ENCODE peak calls at places on chromosomes 11 and 22, in five cellular contexts. One of them, this sample, is unnamed.

GRCh38 chr11:8814209-8814922 is 96.6 kb upstream of the AKIP1 start:
- DNase-seq in NCI-H1092: no peak
- DNase-seq in activated T-cell treated with anti-CD3 and anti-CD28 coated beads, Interleukin-2, amount 50 U/mL, for 72 hours: no peak
- DNase-seq in activated CD8-positive, alpha-beta memory T cell treated with anti-CD3 and anti-CD28 coated beads, Interleukin-2, amount 50 U/mL, for 48 hours: no peak
- DNase-seq in T-helper 1 cell: no peak
- DNase-seq in this sample: peak

GRCh38 chr11:128164090-128164741 is 423.1 kb downstream of the ETS1 start:
- DNase-seq in NCI-H1092: no peak
- DNase-seq in activated T-cell treated with anti-CD3 and anti-CD28 coated beads, Interleukin-2, amount 50 U/mL, for 72 hours: no peak
- DNase-seq in activated CD8-positive, alpha-beta memory T cell treated with anti-CD3 and anti-CD28 coated beads, Interleukin-2, amount 50 U/mL, for 48 hours: no peak
- DNase-seq in T-helper 1 cell: no peak
- DNase-seq in this sample: no peak

GRCh38 chr11:77208535-77208934 is 80.5 kb downstream of the MYO7A start:
- DNase-seq in NCI-H1092: no peak
- DNase-seq in activated T-cell treated with anti-CD3 and anti-CD28 coated beads, Interleukin-2, amount 50 U/mL, for 72 hours: no peak
- DNase-seq in activated CD8-positive, alpha-beta memory T cell treated with anti-CD3 and anti-CD28 coated beads, Interleukin-2, amount 50 U/mL, for 48 hours: no peak
- DNase-seq in T-helper 1 cell: no peak
- DNase-seq in this sample: no peak

GRCh38 chr11:96335389-96335788 is 7.6 kb downstream of the MAML2 start:
- DNase-seq in NCI-H1092: no peak
- DNase-seq in activated T-cell treated with anti-CD3 and anti-CD28 coated beads, Interleukin-2, amount 50 U/mL, for 72 hours: no peak
- DNase-seq in activated CD8-positive, alpha-beta memory T cell treated with anti-CD3 and anti-CD28 coated beads, Interleukin-2, amount 50 U/mL, for 48 hours: no peak
- DNase-seq in T-helper 1 cell: no peak
- DNase-seq in this sample: no peak

GRCh38 chr22:35154937-35155387 is 89.0 kb downstream of the ISX start:
- DNase-seq in NCI-H1092: peak
- DNase-seq in activated T-cell treated with anti-CD3 and anti-CD28 coated beads, Interleukin-2, amount 50 U/mL, for 72 hours: peak
- DNase-seq in activated CD8-positive, alpha-beta memory T cell treated with anti-CD3 and anti-CD28 coated beads, Interleukin-2, amount 50 U/mL, for 48 hours: peak
- DNase-seq in T-helper 1 cell: no peak
- DNase-seq in this sample: peak

GRCh38 chr11:34890812-34891211 is 25.4 kb downstream of the APIP start:
- DNase-seq in NCI-H1092: no peak
- DNase-seq in activated T-cell treated with anti-CD3 and anti-CD28 coated beads, Interleukin-2, amount 50 U/mL, for 72 hours: no peak
- DNase-seq in activated CD8-positive, alpha-beta memory T cell treated with anti-CD3 and anti-CD28 coated beads, Interleukin-2, amount 50 U/mL, for 48 hours: no peak
- DNase-seq in T-helper 1 cell: no peak
- DNase-seq in this sample: peak

GRCh38 chr11:8387693-8388092 is 124.0 kb upstream of the LMO1 start:
- DNase-seq in NCI-H1092: no peak
- DNase-seq in activated T-cell treated with anti-CD3 and anti-CD28 coated beads, Interleukin-2, amount 50 U/mL, for 72 hours: no peak
- DNase-seq in activated CD8-positive, alpha-beta memory T cell treated with anti-CD3 and anti-CD28 coated beads, Interleukin-2, amount 50 U/mL, for 48 hours: no peak
- DNase-seq in T-helper 1 cell: no peak
- DNase-seq in this sample: no peak

GRCh38 chr22:22932512-22932941 is 44.9 kb downstream of the IGLL5 start:
- DNase-seq in NCI-H1092: no peak
- DNase-seq in activated T-cell treated with anti-CD3 and anti-CD28 coated beads, Interleukin-2, amount 50 U/mL, for 72 hours: no peak
- DNase-seq in activated CD8-positive, alpha-beta memory T cell treated with anti-CD3 and anti-CD28 coated beads, Interleukin-2, amount 50 U/mL, for 48 hours: no peak
- DNase-seq in T-helper 1 cell: no peak
- DNase-seq in this sample: no peak

GRCh38 chr11:103170865-103171264 is 61.6 kb downstream of the DYNC2H1 start:
- DNase-seq in NCI-H1092: no peak
- DNase-seq in activated T-cell treated with anti-CD3 and anti-CD28 coated beads, Interleukin-2, amount 50 U/mL, for 72 hours: no peak
- DNase-seq in activated CD8-positive, alpha-beta memory T cell treated with anti-CD3 and anti-CD28 coated beads, Interleukin-2, amount 50 U/mL, for 48 hours: no peak
- DNase-seq in T-helper 1 cell: no peak
- DNase-seq in this sample: no peak

GRCh38 chr11:130831506-130832385 is 84.5 kb downstream of the SNX19 start:
- DNase-seq in NCI-H1092: no peak
- DNase-seq in activated T-cell treated with anti-CD3 and anti-CD28 coated beads, Interleukin-2, amount 50 U/mL, for 72 hours: peak
- DNase-seq in activated CD8-positive, alpha-beta memory T cell treated with anti-CD3 and anti-CD28 coated beads, Interleukin-2, amount 50 U/mL, for 48 hours: no peak
- DNase-seq in T-helper 1 cell: no peak
- DNase-seq in this sample: peak

GRCh38 chr22:50739894-50740293 is 1.9 kb downstream of the ACR start:
- DNase-seq in NCI-H1092: no peak
- DNase-seq in activated T-cell treated with anti-CD3 and anti-CD28 coated beads, Interleukin-2, amount 50 U/mL, for 72 hours: no peak
- DNase-seq in activated CD8-positive, alpha-beta memory T cell treated with anti-CD3 and anti-CD28 coated beads, Interleukin-2, amount 50 U/mL, for 48 hours: peak
- DNase-seq in T-helper 1 cell: no peak
- DNase-seq in this sample: no peak

GRCh38 chr11:128701086-128701485 is 7.2 kb downstream of the FLI1 start:
- DNase-seq in NCI-H1092: no peak
- DNase-seq in activated T-cell treated with anti-CD3 and anti-CD28 coated beads, Interleukin-2, amount 50 U/mL, for 72 hours: no peak
- DNase-seq in activated CD8-positive, alpha-beta memory T cell treated with anti-CD3 and anti-CD28 coated beads, Interleukin-2, amount 50 U/mL, for 48 hours: no peak
- DNase-seq in T-helper 1 cell: no peak
- DNase-seq in this sample: no peak

GRCh38 chr11:78216571-78217287 is 28.0 kb downstream of the USP35 start:
- DNase-seq in NCI-H1092: no peak
- DNase-seq in activated T-cell treated with anti-CD3 and anti-CD28 coated beads, Interleukin-2, amount 50 U/mL, for 72 hours: no peak
- DNase-seq in activated CD8-positive, alpha-beta memory T cell treated with anti-CD3 and anti-CD28 coated beads, Interleukin-2, amount 50 U/mL, for 48 hours: no peak
- DNase-seq in T-helper 1 cell: no peak
- DNase-seq in this sample: no peak

GRCh38 chr11:67382481-67383136 is 9.2 kb upstream of the RAD9A start:
- DNase-seq in NCI-H1092: peak
- DNase-seq in activated T-cell treated with anti-CD3 and anti-CD28 coated beads, Interleukin-2, amount 50 U/mL, for 72 hours: peak
- DNase-seq in activated CD8-positive, alpha-beta memory T cell treated with anti-CD3 and anti-CD28 coated beads, Interleukin-2, amount 50 U/mL, for 48 hours: peak
- DNase-seq in T-helper 1 cell: peak
- DNase-seq in this sample: peak

GRCh38 chr11:36192723-36193619 is 96.3 kb downstream of the COMMD9 start:
- DNase-seq in NCI-H1092: no peak
- DNase-seq in activated T-cell treated with anti-CD3 and anti-CD28 coated beads, Interleukin-2, amount 50 U/mL, for 72 hours: no peak
- DNase-seq in activated CD8-positive, alpha-beta memory T cell treated with anti-CD3 and anti-CD28 coated beads, Interleukin-2, amount 50 U/mL, for 48 hours: no peak
- DNase-seq in T-helper 1 cell: no peak
- DNase-seq in this sample: no peak

GRCh38 chr11:102874842-102875241 is at the start of gene MMP12:
- DNase-seq in NCI-H1092: no peak
- DNase-seq in activated T-cell treated with anti-CD3 and anti-CD28 coated beads, Interleukin-2, amount 50 U/mL, for 72 hours: no peak
- DNase-seq in activated CD8-positive, alpha-beta memory T cell treated with anti-CD3 and anti-CD28 coated beads, Interleukin-2, amount 50 U/mL, for 48 hours: no peak
- DNase-seq in T-helper 1 cell: no peak
- DNase-seq in this sample: no peak

GRCh38 chr11:95074806-95075563 is 8.3 kb downstream of the SRSF8 start:
- DNase-seq in NCI-H1092: peak
- DNase-seq in activated T-cell treated with anti-CD3 and anti-CD28 coated beads, Interleukin-2, amount 50 U/mL, for 72 hours: no peak
- DNase-seq in activated CD8-positive, alpha-beta memory T cell treated with anti-CD3 and anti-CD28 coated beads, Interleukin-2, amount 50 U/mL, for 48 hours: no peak
- DNase-seq in T-helper 1 cell: no peak
- DNase-seq in this sample: no peak

GRCh38 chr11:32594272-32594671 is 10.6 kb downstream of the EIF3M start:
- DNase-seq in NCI-H1092: no peak
- DNase-seq in activated T-cell treated with anti-CD3 and anti-CD28 coated beads, Interleukin-2, amount 50 U/mL, for 72 hours: no peak
- DNase-seq in activated CD8-positive, alpha-beta memory T cell treated with anti-CD3 and anti-CD28 coated beads, Interleukin-2, amount 50 U/mL, for 48 hours: no peak
- DNase-seq in T-helper 1 cell: no peak
- DNase-seq in this sample: no peak

GRCh38 chr11:2549491-2549875 is 104.7 kb downstream of the KCNQ1 start:
- DNase-seq in NCI-H1092: no peak
- DNase-seq in activated T-cell treated with anti-CD3 and anti-CD28 coated beads, Interleukin-2, amount 50 U/mL, for 72 hours: no peak
- DNase-seq in activated CD8-positive, alpha-beta memory T cell treated with anti-CD3 and anti-CD28 coated beads, Interleukin-2, amount 50 U/mL, for 48 hours: no peak
- DNase-seq in T-helper 1 cell: no peak
- DNase-seq in this sample: no peak

GRCh38 chr11:87137711-87138110 is 100.0 kb downstream of the TMEM135 start:
- DNase-seq in NCI-H1092: no peak
- DNase-seq in activated T-cell treated with anti-CD3 and anti-CD28 coated beads, Interleukin-2, amount 50 U/mL, for 72 hours: no peak
- DNase-seq in activated CD8-positive, alpha-beta memory T cell treated with anti-CD3 and anti-CD28 coated beads, Interleukin-2, amount 50 U/mL, for 48 hours: no peak
- DNase-seq in T-helper 1 cell: no peak
- DNase-seq in this sample: no peak

GRCh38 chr11:110097459-110098012 is 4.3 kb downstream of the ZC3H12C start:
- DNase-seq in NCI-H1092: no peak
- DNase-seq in activated T-cell treated with anti-CD3 and anti-CD28 coated beads, Interleukin-2, amount 50 U/mL, for 72 hours: no peak
- DNase-seq in activated CD8-positive, alpha-beta memory T cell treated with anti-CD3 and anti-CD28 coated beads, Interleukin-2, amount 50 U/mL, for 48 hours: no peak
- DNase-seq in T-helper 1 cell: no peak
- DNase-seq in this sample: no peak

GRCh38 chr11:36033936-36034335 is 90.1 kb downstream of the LDLRAD3 start:
- DNase-seq in NCI-H1092: no peak
- DNase-seq in activated T-cell treated with anti-CD3 and anti-CD28 coated beads, Interleukin-2, amount 50 U/mL, for 72 hours: no peak
- DNase-seq in activated CD8-positive, alpha-beta memory T cell treated with anti-CD3 and anti-CD28 coated beads, Interleukin-2, amount 50 U/mL, for 48 hours: no peak
- DNase-seq in T-helper 1 cell: no peak
- DNase-seq in this sample: no peak

GRCh38 chr11:125568970-125569912 is at the start of gene EI24:
- DNase-seq in NCI-H1092: peak
- DNase-seq in activated T-cell treated with anti-CD3 and anti-CD28 coated beads, Interleukin-2, amount 50 U/mL, for 72 hours: peak
- DNase-seq in activated CD8-positive, alpha-beta memory T cell treated with anti-CD3 and anti-CD28 coated beads, Interleukin-2, amount 50 U/mL, for 48 hours: peak
- DNase-seq in T-helper 1 cell: peak
- DNase-seq in this sample: peak

GRCh38 chr11:1000357-1000982 is 36.0 kb downstream of the MUC6 start:
- DNase-seq in NCI-H1092: no peak
- DNase-seq in activated T-cell treated with anti-CD3 and anti-CD28 coated beads, Interleukin-2, amount 50 U/mL, for 72 hours: no peak
- DNase-seq in activated CD8-positive, alpha-beta memory T cell treated with anti-CD3 and anti-CD28 coated beads, Interleukin-2, amount 50 U/mL, for 48 hours: no peak
- DNase-seq in T-helper 1 cell: no peak
- DNase-seq in this sample: no peak

GRCh38 chr22:37162221-37163095 is 12.7 kb upstream of the IL2RB start:
- DNase-seq in NCI-H1092: no peak
- DNase-seq in activated T-cell treated with anti-CD3 and anti-CD28 coated beads, Interleukin-2, amount 50 U/mL, for 72 hours: peak
- DNase-seq in activated CD8-positive, alpha-beta memory T cell treated with anti-CD3 and anti-CD28 coated beads, Interleukin-2, amount 50 U/mL, for 48 hours: peak
- DNase-seq in T-helper 1 cell: peak
- DNase-seq in this sample: peak

GRCh38 chr22:36221799-36222751 is 17.3 kb downstream of the APOL2 start:
- DNase-seq in NCI-H1092: no peak
- DNase-seq in activated T-cell treated with anti-CD3 and anti-CD28 coated beads, Interleukin-2, amount 50 U/mL, for 72 hours: peak
- DNase-seq in activated CD8-positive, alpha-beta memory T cell treated with anti-CD3 and anti-CD28 coated beads, Interleukin-2, amount 50 U/mL, for 48 hours: no peak
- DNase-seq in T-helper 1 cell: peak
- DNase-seq in this sample: peak

GRCh38 chr11:35146074-35146521 is 7.1 kb downstream of the CD44 start:
- DNase-seq in NCI-H1092: no peak
- DNase-seq in activated T-cell treated with anti-CD3 and anti-CD28 coated beads, Interleukin-2, amount 50 U/mL, for 72 hours: peak
- DNase-seq in activated CD8-positive, alpha-beta memory T cell treated with anti-CD3 and anti-CD28 coated beads, Interleukin-2, amount 50 U/mL, for 48 hours: peak
- DNase-seq in T-helper 1 cell: no peak
- DNase-seq in this sample: peak

GRCh38 chr11:9459573-9460321 is 1.1 kb upstream of the ZNF143 start:
- DNase-seq in NCI-H1092: no peak
- DNase-seq in activated T-cell treated with anti-CD3 and anti-CD28 coated beads, Interleukin-2, amount 50 U/mL, for 72 hours: peak
- DNase-seq in activated CD8-positive, alpha-beta memory T cell treated with anti-CD3 and anti-CD28 coated beads, Interleukin-2, amount 50 U/mL, for 48 hours: peak
- DNase-seq in T-helper 1 cell: peak
- DNase-seq in this sample: no peak

GRCh38 chr11:2699185-2699530 is 636 bp downstream of the KCNQ1OT1 start:
- DNase-seq in NCI-H1092: no peak
- DNase-seq in activated T-cell treated with anti-CD3 and anti-CD28 coated beads, Interleukin-2, amount 50 U/mL, for 72 hours: peak
- DNase-seq in activated CD8-positive, alpha-beta memory T cell treated with anti-CD3 and anti-CD28 coated beads, Interleukin-2, amount 50 U/mL, for 48 hours: no peak
- DNase-seq in T-helper 1 cell: no peak
- DNase-seq in this sample: no peak

GRCh38 chr22:23067691-23068090 is 2.6 kb upstream of the GNAZ start:
- DNase-seq in NCI-H1092: no peak
- DNase-seq in activated T-cell treated with anti-CD3 and anti-CD28 coated beads, Interleukin-2, amount 50 U/mL, for 72 hours: no peak
- DNase-seq in activated CD8-positive, alpha-beta memory T cell treated with anti-CD3 and anti-CD28 coated beads, Interleukin-2, amount 50 U/mL, for 48 hours: peak
- DNase-seq in T-helper 1 cell: no peak
- DNase-seq in this sample: no peak